ENCODE peak calls at places on chromosomes 12 and 14, in ten cellular contexts. R is pancreas; O is ovary; B is kidney; F is Peyer's patch; X is A549; M is hepatocyte; U is GM12878; J is right lobe of liver; H is CD4-positive, alpha-beta T cell. E is an unnamed sample.
A peak's percentile ranks its signal among the peaks of the same experiment; 100 is the strongest.

GRCh38 chr12:123126294-123127144 is 24.4 kb downstream of the PITPNM2 start:
- DNase-seq in O (peak; percentile 68), F (no peak), B (peak; percentile 79), X (peak; percentile 94), M (peak; percentile 84), J (no peak), U (no peak), H (no peak), R (no peak), E (no peak)

GRCh38 chr12:101957251-101957650 is 79.9 kb downstream of the DRAM1 start:
- DNase-seq in H (no peak), M (no peak), B (no peak), R (no peak), U (no peak), X (no peak), F (no peak), J (no peak), O (no peak), E (no peak)

GRCh38 chr12:102465762-102466560 is 14.4 kb downstream of the IGF1 start:
- DNase-seq in B (no peak), H (no peak), O (no peak), U (no peak), M (no peak), J (no peak), F (no peak), R (no peak), X (no peak), E (no peak)

GRCh38 chr14:78043349-78043748 is 126.8 kb upstream of the NRXN3 start:
- DNase-seq in H (no peak), B (no peak), O (no peak), U (no peak), R (no peak), M (no peak), J (no peak), X (no peak), F (no peak), E (no peak)

GRCh38 chr12:57456145-57456700 is 1.1 kb downstream of the INHBE start:
- DNase-seq in U (no peak), R (peak; percentile 61), B (no peak), H (peak; percentile 42), J (no peak), M (peak; percentile 79), X (peak; percentile 53), O (no peak), F (peak; percentile 56), E (peak; percentile 35)

GRCh38 chr14:93018401-93018800 is 95.5 kb downstream of the CHGA start:
- DNase-seq in X (no peak), B (no peak), M (no peak), O (no peak), J (no peak), H (no peak), R (no peak), F (no peak), U (no peak), E (no peak)

GRCh38 chr12:10226740-10227139 is 14.1 kb downstream of the GABARAPL1 start:
- DNase-seq in M (no peak), J (no peak), B (no peak), U (no peak), O (no peak), F (no peak), H (no peak), R (no peak), X (no peak), E (no peak)

GRCh38 chr14:73591690-73592448 is at the start of gene ACOT4:
- DNase-seq in B (peak; percentile 80), M (peak; percentile 63), J (peak; percentile 79), F (peak; percentile 24), O (no peak), X (peak; percentile 49), H (peak; percentile 54), R (peak; percentile 61), U (no peak), E (peak; percentile 43)

GRCh38 chr14:71803539-71804260 is 128.5 kb upstream of the RGS6 start:
- DNase-seq in U (no peak), O (no peak), M (no peak), H (no peak), X (peak; percentile 10), R (no peak), B (no peak), F (no peak), J (no peak), E (no peak)

DNA sequence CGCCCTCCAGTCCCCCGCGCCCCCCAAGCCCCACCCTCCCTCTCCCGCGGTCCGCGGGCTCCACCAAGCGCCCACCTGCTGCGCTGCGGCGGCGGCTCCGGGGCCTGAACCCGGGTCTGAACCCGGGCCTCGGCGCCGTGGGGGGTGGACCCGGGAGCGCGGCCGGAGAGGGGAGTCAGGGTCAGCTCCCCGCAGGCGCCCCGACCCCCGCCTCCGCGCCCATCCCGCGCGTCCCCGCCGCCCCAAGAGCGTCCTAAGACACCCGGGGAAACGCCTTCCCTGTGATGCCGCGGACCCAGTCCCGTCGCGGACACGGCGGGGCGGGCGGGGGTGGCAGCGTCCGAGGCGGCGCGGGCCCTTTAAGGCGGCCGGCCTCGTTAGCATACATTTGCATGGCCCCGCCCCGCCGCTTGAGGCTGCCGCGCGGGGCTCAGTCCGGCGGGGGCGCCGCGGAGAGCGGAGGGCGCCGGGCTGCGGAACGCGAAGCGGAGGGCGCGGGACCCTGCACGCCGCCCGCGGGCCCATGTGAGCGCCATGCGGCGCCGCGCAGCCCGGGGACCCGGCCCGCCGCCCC is at the start of gene MMP17:
- DNase-seq in J (no peak), H (no peak), F (peak; percentile 58), M (peak; percentile 81), R (peak; percentile 30), X (peak; percentile 56), B (no peak), O (no peak), U (no peak), E (peak; percentile 21)
- TF ChIP-seq CTCF in J (no peak), H (no peak), F (no peak), M (peak; percentile 29), R (no peak), X (peak; percentile 25), B (no peak), O (peak; percentile 22), U (peak; percentile 40), E (no peak)

GRCh38 chr12:132946507-132946820 is 9.6 kb downstream of the ZNF605 start:
- DNase-seq in O (no peak), B (no peak), X (no peak), H (no peak), J (no peak), F (no peak), M (no peak), R (no peak), U (no peak), E (no peak)

GRCh38 chr12:132945806-132946506 is 10.2 kb downstream of the ZNF605 start:
- DNase-seq in O (no peak), F (no peak), B (no peak), R (no peak), M (no peak), X (no peak), U (no peak), H (no peak), J (no peak), E (no peak)

GRCh38 chr12:132950844-132951535 is 5.1 kb downstream of the ZNF605 start:
- DNase-seq in B (no peak), O (no peak), H (no peak), M (no peak), R (no peak), U (no peak), J (no peak), F (no peak), X (no peak), E (no peak)

GRCh38 chr12:132949936-132950837 is 5.9 kb downstream of the ZNF605 start:
- DNase-seq in R (no peak), U (no peak), B (no peak), M (no peak), J (no peak), O (no peak), H (no peak), X (no peak), F (no peak), E (no peak)

GRCh38 chr12:132948146-132949066 is 7.7 kb downstream of the ZNF605 start:
- DNase-seq in H (no peak), X (no peak), R (no peak), U (no peak), M (no peak), B (no peak), J (no peak), O (no peak), F (no peak), E (no peak)
- H3K9me3 ChIP-seq in H (peaks cover 35% of the 10 kb centered on the region), X (peaks cover 96% of the 10 kb centered on the region), R (no peaks in the 10 kb centered on the region), U (peaks cover 55% of the 10 kb centered on the region), M (peaks cover 49% of the 10 kb centered on the region), B (peaks cover 24% of the 10 kb centered on the region), J (no peaks in the 10 kb centered on the region), O (peaks cover 63% of the 10 kb centered on the region), F (no peaks in the 10 kb centered on the region), E (no peaks in the 10 kb centered on the region)

GRCh38 chr14:75431011-75431410 is 3.2 kb downstream of the JDP2 start:
- DNase-seq in F (no peak), M (no peak), B (no peak), U (no peak), X (no peak), R (no peak), O (no peak), J (no peak), H (no peak), E (no peak)

GRCh38 chr14:75430106-75430505 is 2.3 kb downstream of the JDP2 start:
- DNase-seq in X (no peak), M (peak; percentile 47), R (no peak), J (no peak), O (no peak), H (no peak), F (no peak), B (no peak), U (no peak), E (no peak)

GRCh38 chr14:75431827-75432226 is 4.0 kb downstream of the JDP2 start:
- DNase-seq in X (no peak), B (no peak), U (no peak), M (no peak), J (no peak), O (no peak), F (no peak), R (no peak), H (no peak), E (no peak)

GRCh38 chr14:75429562-75429961 is 1.7 kb downstream of the JDP2 start:
- DNase-seq in M (no peak), B (no peak), H (no peak), X (no peak), U (no peak), F (no peak), O (no peak), J (no peak), R (no peak), E (no peak)

GRCh38 chr14:75430526-75430925 is 2.7 kb downstream of the JDP2 start:
- DNase-seq in F (no peak), O (no peak), B (no peak), U (no peak), M (peak; percentile 53), R (peak; percentile 60), J (no peak), H (no peak), X (no peak), E (no peak)
- TF ChIP-seq CTCF in F (peak; percentile 8), O (no peak), B (no peak), U (no peak), M (no peak), R (no peak), J (no peak), H (no peak), X (no peak), E (no peak)

DNA sequence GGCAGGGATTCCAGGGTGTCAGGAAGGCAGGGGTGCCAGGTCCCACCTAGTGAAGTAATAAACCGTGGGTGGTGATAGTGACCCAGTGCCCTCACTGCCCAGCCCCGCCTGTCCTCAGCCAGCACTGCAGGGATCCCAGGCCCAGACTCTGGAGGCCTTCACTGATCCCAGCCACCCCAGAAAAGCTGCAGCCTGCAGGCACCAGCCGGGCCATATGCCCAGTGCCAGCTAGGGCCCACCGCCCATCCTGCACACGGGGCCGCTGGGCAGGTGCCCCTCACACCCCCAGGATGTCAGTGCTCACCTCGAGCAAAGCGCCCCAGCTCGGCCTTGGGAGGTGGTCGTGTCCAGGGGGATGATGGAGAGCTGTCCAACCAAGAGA is 400.7 kb downstream of the TMEM121 start:
- DNase-seq in H (no peak), B (peak; percentile 56), U (no peak), O (no peak), R (no peak), J (peak; percentile 31), X (no peak), F (no peak), M (no peak), E (no peak)
- H3K9me3 ChIP-seq in H (no peaks in the 10 kb centered on the region), B (no peaks in the 10 kb centered on the region), U (no peaks in the 10 kb centered on the region), O (no peaks in the 10 kb centered on the region), R (no peaks in the 10 kb centered on the region), J (no peaks in the 10 kb centered on the region), X (no peaks in the 10 kb centered on the region), F (no peaks in the 10 kb centered on the region), M (no peaks in the 10 kb centered on the region), E (no peaks in the 10 kb centered on the region)

E was measured in thyroid gland.